ENCODE peak calls at places on chromosomes 11 and 22, in six cellular contexts. Z is HCT116, O is K562, X is GM12878, F is SK-N-SH, C is HepG2. I is an unnamed sample. For H3K9me3, the result is how much of the 10 kb centered on the place peaks cover.

GRCh38 chr22:44214764-44215163 is 34.0 kb downstream of the PARVG start:
- DNase-seq in Z (no peak), O (no peak), X (no peak), F (no peak), C (no peak), I (no peak)

GRCh38 chr11:79113099-79113498 is 327.7 kb downstream of the TENM4 start:
- DNase-seq in Z (no peak), O (no peak), X (no peak), F (no peak), C (no peak), I (no peak)

GRCh38 chr22:31046591-31047226 is 34.4 kb upstream of the SMTN start:
- DNase-seq in Z (no peak), O (peak), X (no peak), F (peak), C (peak), I (no peak)

GRCh38 chr22:45493286-45493771 is 9.4 kb upstream of the FBLN1 start:
- DNase-seq in Z (no peak), O (no peak), X (no peak), F (peak), C (no peak), I (no peak)

GRCh38 chr11:32341676-32342613 is 93.4 kb downstream of the WT1 start:
- DNase-seq in Z (no peak), O (no peak), X (no peak), F (no peak), C (no peak), I (no peak)

GRCh38 chr11:69638941-69639681 is 1.8 kb upstream of the CCND1 start:
- DNase-seq in Z (peak), O (peak), X (no peak), F (peak), C (peak), I (peak)

GRCh38 chr11:66231561-66231960 is 36.9 kb upstream of the RAB1B start:
- DNase-seq in Z (no peak), O (no peak), X (no peak), F (no peak), C (no peak), I (no peak)

GRCh38 chr11:58222730-58223129 is 6.0 kb downstream of the OR10Q1 start:
- DNase-seq in Z (no peak), O (no peak), X (no peak), F (no peak), C (no peak), I (no peak)

GRCh38 chr11:82194521-82194920 is 539.1 kb downstream of the FAM181B start:
- DNase-seq in Z (no peak), O (no peak), X (no peak), F (no peak), C (no peak), I (no peak)

GRCh38 chr11:84543367-84544159 is 1083.6 kb downstream of the DLG2 start:
- DNase-seq in Z (no peak), O (no peak), X (no peak), F (peak), C (no peak), I (no peak)

GRCh38 chr22:20319041-20319744 is 667 bp downstream of the DGCR6L start:
- DNase-seq in Z (no peak), O (peak), X (no peak), F (peak), C (no peak), I (no peak)

GRCh38 chr11:102318469-102318868 is 1.2 kb downstream of the BIRC3 start:
- DNase-seq in Z (no peak), O (no peak), X (no peak), F (no peak), C (no peak), I (no peak)

GRCh38 chr11:67268684-67269268 is 2.5 kb downstream of the GRK2 start:
- DNase-seq in Z (no peak), O (no peak), X (no peak), F (no peak), C (no peak), I (no peak)

GRCh38 chr11:83629775-83630174 is 343.6 kb upstream of the CCDC90B start:
- DNase-seq in Z (no peak), O (no peak), X (no peak), F (no peak), C (no peak), I (no peak)

GRCh38 chr11:620201-620600 is 4.5 kb upstream of the IRF7 start:
- DNase-seq in Z (no peak), O (no peak), X (no peak), F (no peak), C (no peak), I (no peak)

GRCh38 chr11:114616516-114616915 is 20.9 kb upstream of the NXPE4 start:
- DNase-seq in Z (no peak), O (no peak), X (no peak), F (no peak), C (no peak), I (no peak)

DNA sequence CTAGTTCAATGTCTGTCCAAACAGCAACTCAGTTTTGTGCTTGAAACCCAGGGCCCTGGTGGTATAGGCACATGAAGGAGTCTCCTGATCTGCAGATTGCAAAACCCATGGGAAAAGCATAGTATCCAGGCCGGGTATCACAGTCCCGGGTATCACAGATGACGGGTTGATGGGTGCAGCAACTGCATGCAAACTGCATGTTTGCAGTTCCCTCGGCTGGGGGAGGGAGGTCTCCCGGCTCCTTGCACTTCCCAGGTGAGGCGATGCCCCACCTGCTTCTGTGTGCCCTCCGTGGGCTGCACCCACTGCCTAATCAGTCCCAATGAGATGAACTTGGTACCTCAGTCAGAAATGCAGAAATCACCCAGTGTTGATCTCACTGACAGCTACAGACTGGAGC is 53.9 kb downstream of the KCNQ1 start:
- DNase-seq in Z (no peak), O (no peak), X (no peak), F (no peak), C (no peak), I (no peak)
- H3K9me3 ChIP-seq in Z (under half), O (under half), X (under half), F (under half), C (under half), I (under half)

DNA sequence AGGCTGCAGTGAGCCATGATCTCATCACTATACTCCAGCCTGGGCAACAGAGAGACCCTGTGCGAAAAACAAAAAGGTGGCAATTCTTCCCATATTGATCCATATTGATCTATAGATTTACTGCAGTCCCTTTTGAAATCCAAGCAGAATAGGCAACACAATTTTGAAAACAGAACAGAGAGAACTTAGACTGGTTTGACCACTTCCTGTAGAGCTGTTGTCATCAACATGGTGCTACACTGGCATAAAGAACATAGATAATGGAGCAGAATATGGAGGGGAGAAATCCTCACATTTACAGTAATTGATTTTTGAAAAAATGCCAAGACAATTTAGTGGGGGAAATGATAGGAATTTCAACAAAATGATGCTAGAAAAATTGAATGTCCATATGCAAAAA is 34.1 kb downstream of the GRK3 start:
- DNase-seq in Z (no peak), O (no peak), X (no peak), F (no peak), C (no peak), I (no peak)
- TF ChIP-seq SIN3A in Z (no peak), O (no peak), X (no peak), F (no peak), C (no peak), I (no peak)

GRCh38 chr22:27745154-27745553 is 56.4 kb downstream of the MN1 start:
- DNase-seq in Z (no peak), O (no peak), X (no peak), F (no peak), C (no peak), I (no peak)

GRCh38 chr22:27737521-27737920 is 64.0 kb downstream of the MN1 start:
- DNase-seq in Z (no peak), O (no peak), X (no peak), F (no peak), C (no peak), I (no peak)

GRCh38 chr22:27745809-27746208 is 55.7 kb downstream of the MN1 start:
- DNase-seq in Z (no peak), O (no peak), X (no peak), F (no peak), C (no peak), I (no peak)

DNA sequence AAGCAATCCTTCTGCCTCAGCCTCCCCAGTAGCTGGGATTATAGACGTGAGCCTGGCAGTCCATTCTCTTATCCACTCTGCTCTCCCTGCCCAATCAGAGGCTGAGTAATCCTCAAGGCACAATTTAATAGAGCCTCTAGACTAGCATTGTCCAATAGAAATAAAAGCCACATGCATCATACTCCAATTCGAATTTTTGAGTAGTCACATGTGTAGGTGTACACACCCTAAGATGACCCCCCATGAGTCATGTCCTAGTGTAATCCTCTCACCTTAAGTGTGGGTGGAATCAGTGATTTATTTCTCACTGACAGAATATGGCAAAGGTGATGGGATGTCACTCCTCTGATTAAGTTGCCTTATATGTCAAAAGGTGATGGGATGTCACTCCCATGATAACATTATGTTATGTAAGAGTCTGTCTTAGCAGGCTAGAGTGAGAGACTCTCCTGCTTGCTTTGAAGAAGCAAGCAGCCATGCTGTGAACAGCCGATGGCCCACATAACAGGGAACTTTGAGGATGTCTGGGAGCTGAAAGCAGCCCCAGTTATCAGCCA is 61.3 kb downstream of the MN1 start:
- DNase-seq in Z (no peak), O (no peak), X (no peak), F (no peak), C (no peak), I (no peak)
- TF ChIP-seq POLR2AphosphoS5 in Z (no peak), O (no peak), X (no peak), F (no peak), C (no peak), I (no peak)

GRCh38 chr22:48629631-48630443 is 1197.8 kb downstream of the BRD1 start:
- DNase-seq in Z (no peak), O (no peak), X (no peak), F (no peak), C (no peak), I (no peak)
- H3K9me3 ChIP-seq in Z (under half), O (under half), X (under half), F (under half), C (under half), I (under half)

GRCh38 chr22:23137905-23138520 is 3.8 kb downstream of the RSPH14 start:
- DNase-seq in Z (no peak), O (peak), X (peak), F (no peak), C (no peak), I (no peak)
- TF ChIP-seq SIN3A in Z (no peak), O (no peak), X (no peak), F (no peak), C (no peak), I (no peak)

GRCh38 chr11:13629752-13630151 is 38.7 kb upstream of the FAR1 start:
- DNase-seq in Z (no peak), O (no peak), X (no peak), F (no peak), C (no peak), I (no peak)
- TF ChIP-seq POLR2AphosphoS5 in Z (no peak), O (no peak), X (no peak), F (no peak), C (no peak), I (no peak)

GRCh38 chr11:71059662-71060061 is 192.7 kb downstream of the SHANK2 start:
- DNase-seq in Z (no peak), O (no peak), X (no peak), F (no peak), C (no peak), I (no peak)
- H3K9me3 ChIP-seq in Z (under half), O (under half), X (under half), F (under half), C (under half), I (under half)

GRCh38 chr11:86014221-86014620 is 54.7 kb downstream of the PICALM start:
- DNase-seq in Z (no peak), O (no peak), X (no peak), F (no peak), C (no peak), I (no peak)
- TF ChIP-seq SIN3A in Z (no peak), O (no peak), X (no peak), F (no peak), C (no peak), I (no peak)

DNA sequence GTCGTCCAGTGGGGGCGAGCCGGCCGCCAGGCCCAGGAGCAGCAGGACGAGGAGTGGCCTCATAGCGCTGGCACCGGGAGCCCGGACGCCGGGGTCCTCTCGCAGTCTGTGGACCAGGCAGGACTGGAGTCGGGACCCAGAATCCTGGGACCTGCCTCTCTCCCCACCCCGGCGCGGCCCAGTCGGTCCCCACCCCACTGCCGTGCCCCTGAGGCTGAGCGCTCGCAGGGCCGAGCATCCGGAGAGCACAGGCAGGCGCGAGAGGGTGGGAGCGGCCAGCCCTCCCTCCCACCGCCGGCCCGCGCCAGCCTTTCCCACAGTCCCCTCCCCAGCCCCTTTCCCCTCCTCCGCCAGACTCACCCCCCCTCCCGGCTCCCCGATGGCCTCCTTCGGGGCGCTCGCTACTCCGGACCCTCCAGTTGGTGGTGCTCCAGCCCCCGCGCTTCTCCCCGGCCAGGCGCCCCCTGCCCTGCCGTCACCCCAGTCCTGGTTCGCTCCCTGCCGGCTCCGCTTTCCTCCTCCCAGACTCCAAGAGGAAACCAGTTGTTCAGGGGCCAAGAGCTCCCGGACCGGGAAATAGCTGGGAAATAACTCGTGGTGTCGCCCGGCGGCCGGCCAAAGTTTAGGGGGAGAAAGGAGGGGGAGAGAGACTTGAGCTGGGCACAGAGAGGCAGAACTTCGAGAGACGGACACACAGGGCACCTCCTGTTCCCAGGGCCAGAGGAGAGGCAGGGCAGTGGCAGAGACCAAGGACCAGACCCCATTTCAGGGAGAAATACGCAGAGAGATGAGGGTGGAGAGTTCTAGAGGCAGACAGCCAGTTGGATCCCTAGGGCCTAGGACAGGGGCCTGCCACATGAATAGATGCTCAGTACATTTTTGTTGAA is at the start of gene C1QTNF5:
- DNase-seq in Z (no peak), O (no peak), X (no peak), F (peak), C (no peak), I (no peak)
- TF ChIP-seq POLR2AphosphoS5 in Z (no peak), O (no peak), X (no peak), F (no peak), C (no peak), I (no peak)

I was measured in Panc1.